ENCODE peak calls at places on chromosomes 3 and 15, in six cellular contexts. E is glomerular endothelial cell; K is AG04449; C is activated naive CD4-positive, alpha-beta T cell; L is OCI-LY7; H is HT1080. N is an unnamed sample.

GRCh38 chr3:116067275-116067674 is 378.0 kb downstream of the LSAMP start:
- DNase-seq in E (no peak), K (no peak), C (no peak), L (no peak), H (no peak), N (no peak)

GRCh38 chr15:28115871-28116270 is 16.8 kb upstream of the OCA2 start:
- DNase-seq in E (no peak), K (no peak), C (no peak), L (no peak), H (no peak), N (no peak)

GRCh38 chr3:3729261-3729660 is 70.0 kb upstream of the LRRN1 start:
- DNase-seq in E (no peak), K (no peak), C (no peak), L (no peak), H (no peak), N (no peak)

GRCh38 chr3:100042144-100042543 is 72.2 kb downstream of the FILIP1L start:
- DNase-seq in E (no peak), K (peak), C (no peak), L (no peak), H (peak), N (peak)

GRCh38 chr3:34837848-34838741 is 801.2 kb upstream of the ARPP21 start:
- DNase-seq in E (no peak), K (no peak), C (no peak), L (no peak), H (peak), N (no peak)

GRCh38 chr15:81419304-81419943 is 45.4 kb upstream of the TMC3 start:
- DNase-seq in E (no peak), K (no peak), C (no peak), L (no peak), H (peak), N (no peak)

GRCh38 chr3:99250821-99251355 is 349.4 kb upstream of the DCBLD2 start:
- DNase-seq in E (no peak), K (no peak), C (no peak), L (no peak), H (no peak), N (no peak)

GRCh38 chr15:31352911-31353811 is 26.5 kb downstream of the KLF13 start:
- DNase-seq in E (peak), K (peak), C (no peak), L (peak), H (peak), N (no peak)

GRCh38 chr3:41683666-41684350 is 278.1 kb downstream of the ULK4 start:
- DNase-seq in E (no peak), K (peak), C (no peak), L (no peak), H (no peak), N (peak)

GRCh38 chr3:132062535-132062934 is 27.7 kb upstream of the CPNE4 start:
- DNase-seq in E (no peak), K (no peak), C (no peak), L (no peak), H (no peak), N (no peak)

GRCh38 chr3:116280130-116280740 is 165.1 kb downstream of the LSAMP start:
- DNase-seq in E (no peak), K (no peak), C (no peak), L (no peak), H (no peak), N (no peak)

GRCh38 chr3:62529230-62529629 is 155.9 kb upstream of the FEZF2 start:
- DNase-seq in E (peak), K (no peak), C (no peak), L (peak), H (no peak), N (no peak)

GRCh38 chr15:69719527-69719926 is 266.9 kb downstream of the RPLP1 start:
- DNase-seq in E (no peak), K (no peak), C (no peak), L (peak), H (peak), N (no peak)

GRCh38 chr3:188348445-188349244 is 194.7 kb downstream of the LPP start:
- DNase-seq in E (peak), K (peak), C (no peak), L (peak), H (peak), N (peak)

GRCh38 chr3:12139111-12139511 is 19.6 kb downstream of the TIMP4 start:
- DNase-seq in E (no peak), K (no peak), C (no peak), L (peak), H (peak), N (peak)

GRCh38 chr3:21705769-21706168 is 45.2 kb downstream of the ZNF385D start:
- DNase-seq in E (no peak), K (no peak), C (no peak), L (no peak), H (peak), N (peak)

GRCh38 chr15:101022876-101023275 is 103.7 kb downstream of the LRRK1 start:
- DNase-seq in E (no peak), K (no peak), C (no peak), L (no peak), H (no peak), N (no peak)

GRCh38 chr15:40282144-40282869 is 557 bp downstream of the ANKRD63 start:
- DNase-seq in E (no peak), K (no peak), C (no peak), L (no peak), H (no peak), N (no peak)

GRCh38 chr15:87722941-87723691 is 533.4 kb downstream of the NTRK3 start:
- DNase-seq in E (no peak), K (no peak), C (no peak), L (no peak), H (peak), N (no peak)